ENCODE peak calls at places on chromosomes 1 and 21, in six cellular contexts. G is stromal cell of bone marrow; U is activated CD4-positive, alpha-beta T cell treated with anti-CD3 and anti-CD28 coated beads for 24 hours; E is central memory CD4-positive, alpha-beta T cell; R is NCI-H2029 treated with DMSO at 0.1 percent for 48 hours; W is ureter. P is an unnamed sample.

GRCh38 chr1:214423045-214423444 is 128.4 kb downstream of the PTPN14 start:
- DNase-seq in G (no peak), U (no peak), E (no peak), R (no peak), W (no peak), P (no peak)

GRCh38 chr21:34743831-34744230 is 75.0 kb downstream of the CLIC6 start:
- DNase-seq in G (peak), U (no peak), E (no peak), R (no peak), W (no peak), P (no peak)

GRCh38 chr1:190474587-190475305 is 2.9 kb downstream of the BRINP3 start:
- DNase-seq in G (no peak), U (no peak), E (no peak), R (no peak), W (no peak), P (no peak)

GRCh38 chr1:92538048-92538412 is 51.3 kb upstream of the GFI1 start:
- DNase-seq in G (no peak), U (no peak), E (peak), R (no peak), W (no peak), P (peak)

GRCh38 chr1:216071227-216071626 is 352.0 kb downstream of the USH2A start:
- DNase-seq in G (no peak), U (no peak), E (no peak), R (no peak), W (no peak), P (no peak)

GRCh38 chr1:182962554-182963115 is 9.7 kb upstream of the SHCBP1L start:
- DNase-seq in G (peak), U (no peak), E (no peak), R (peak), W (peak), P (peak)

GRCh38 chr21:39007532-39007931 is 175.7 kb downstream of the PSMG1 start:
- DNase-seq in G (no peak), U (no peak), E (no peak), R (no peak), W (no peak), P (no peak)

GRCh38 chr1:38848069-38848468 is 11.5 kb downstream of the RRAGC start:
- DNase-seq in G (no peak), U (no peak), E (no peak), R (no peak), W (no peak), P (no peak)

GRCh38 chr21:36589352-36589971 is 109.5 kb upstream of the SIM2 start:
- DNase-seq in G (peak), U (no peak), E (no peak), R (no peak), W (peak), P (peak)

GRCh38 chr21:42609806-42610205 is 43.6 kb upstream of the PDE9A start:
- DNase-seq in G (no peak), U (no peak), E (peak), R (no peak), W (no peak), P (no peak)

GRCh38 chr1:222618001-222618879 is at the start of gene MIA3:
- DNase-seq in G (no peak), U (peak), E (peak), R (no peak), W (peak), P (peak)

GRCh38 chr1:58398714-58399113 is 147.8 kb downstream of the OMA1 start:
- DNase-seq in G (no peak), U (no peak), E (no peak), R (no peak), W (no peak), P (no peak)

GRCh38 chr21:25079053-25079452 is 528.2 kb downstream of the MRPL39 start:
- DNase-seq in G (no peak), U (no peak), E (no peak), R (no peak), W (no peak), P (no peak)

GRCh38 chr1:194295690-194296089 is 1109.3 kb upstream of the B3GALT2 start:
- DNase-seq in G (no peak), U (no peak), E (peak), R (no peak), W (no peak), P (no peak)

GRCh38 chr1:24914226-24915069 is 15.6 kb downstream of the RUNX3 start:
- DNase-seq in G (no peak), U (no peak), E (no peak), R (no peak), W (no peak), P (no peak)

GRCh38 chr1:29124366-29125236 is 898 bp upstream of the TMEM200B start:
- DNase-seq in G (peak), U (peak), E (peak), R (no peak), W (peak), P (no peak)

GRCh38 chr1:66353207-66353606 is 180.7 kb upstream of the SGIP1 start:
- DNase-seq in G (no peak), U (no peak), E (no peak), R (no peak), W (no peak), P (no peak)

GRCh38 chr1:9397984-9398526 is 105.4 kb downstream of the SPSB1 start:
- DNase-seq in G (no peak), U (no peak), E (no peak), R (no peak), W (no peak), P (no peak)

GRCh38 chr1:164733070-164733469 is 174.1 kb downstream of the PBX1 start:
- DNase-seq in G (no peak), U (no peak), E (no peak), R (no peak), W (no peak), P (no peak)

GRCh38 chr21:44434936-44435635 is 20.2 kb upstream of the LRRC3 start:
- DNase-seq in G (no peak), U (no peak), E (no peak), R (no peak), W (peak), P (no peak)

GRCh38 chr1:53735261-53735660 is 3.7 kb downstream of the GLIS1 start:
- DNase-seq in G (no peak), U (no peak), E (no peak), R (no peak), W (no peak), P (no peak)

GRCh38 chr1:154769193-154769895 is 100.7 kb downstream of the KCNN3 start:
- DNase-seq in G (no peak), U (no peak), E (no peak), R (no peak), W (no peak), P (no peak)

GRCh38 chr1:228131736-228132135 is 8.3 kb upstream of the GUK1 start:
- DNase-seq in G (no peak), U (no peak), E (no peak), R (no peak), W (no peak), P (no peak)